ENCODE peak calls at places on chromosomes 12 and 14, in eight cellular contexts. J is tibial nerve, Y is K562, F is right lobe of liver, M is neural progenitor cell, P is aorta, K is right cardiac atrium, G is left ventricle myocardium inferior. B is an unnamed sample. For H3K4me1, the result is how much of the 10 kb centered on the place peaks cover.

GRCh38 chr14:38198425-38198824 is 9.3 kb upstream of the SSTR1 start:
- DNase-seq in J (no peak), Y (no peak), F (no peak), M (no peak), P (no peak), K (no peak), G (no peak), B (no peak)

GRCh38 chr14:57761800-57762199 is 104.1 kb downstream of the SLC35F4 start:
- DNase-seq in J (no peak), Y (no peak), F (no peak), M (peak), P (no peak), K (no peak), G (no peak), B (no peak)

GRCh38 chr14:92507174-92507768 is 6.3 kb upstream of the RIN3 start:
- DNase-seq in J (no peak), Y (no peak), F (no peak), M (no peak), P (peak), K (peak), G (no peak), B (no peak)

GRCh38 chr14:24130717-24131548 is 474 bp downstream of the FITM1 start:
- DNase-seq in J (no peak), Y (no peak), F (peak), M (no peak), P (peak), K (peak), G (peak), B (no peak)

GRCh38 chr12:76256904-76257303 is 91.3 kb downstream of the BBS10 start:
- DNase-seq in J (no peak), Y (no peak), F (no peak), M (no peak), P (no peak), K (no peak), G (no peak), B (no peak)

GRCh38 chr12:53514626-53515290 is 7.5 kb upstream of the NPFF start:
- DNase-seq in J (no peak), Y (no peak), F (no peak), M (no peak), P (no peak), K (no peak), G (no peak), B (no peak)

GRCh38 chr14:65704412-65704811 is 291.9 kb downstream of the FUT8 start:
- DNase-seq in J (no peak), Y (no peak), F (no peak), M (no peak), P (no peak), K (no peak), G (no peak), B (no peak)

GRCh38 chr12:98515368-98516183 is at the start of gene TMPO:
- DNase-seq in J (peak), Y (peak), F (peak), M (peak), P (peak), K (peak), G (peak), B (peak)

GRCh38 chr12:76486011-76486410 is 73.6 kb downstream of the OSBPL8 start:
- DNase-seq in J (no peak), Y (no peak), F (no peak), M (no peak), P (no peak), K (no peak), G (no peak), B (no peak)

GRCh38 chr12:3152892-3153291 is 75.7 kb downstream of the TSPAN9 start:
- DNase-seq in J (no peak), Y (no peak), F (peak), M (no peak), P (no peak), K (peak), G (no peak), B (no peak)

GRCh38 chr14:69313176-69313575 is 53.2 kb downstream of the GALNT16 start:
- DNase-seq in J (no peak), Y (no peak), F (no peak), M (no peak), P (no peak), K (no peak), G (no peak), B (peak)

GRCh38 chr12:65741662-65742480 is 82.4 kb upstream of the HMGA2 start:
- DNase-seq in J (no peak), Y (peak), F (no peak), M (peak), P (no peak), K (peak), G (peak), B (peak)

DNA sequence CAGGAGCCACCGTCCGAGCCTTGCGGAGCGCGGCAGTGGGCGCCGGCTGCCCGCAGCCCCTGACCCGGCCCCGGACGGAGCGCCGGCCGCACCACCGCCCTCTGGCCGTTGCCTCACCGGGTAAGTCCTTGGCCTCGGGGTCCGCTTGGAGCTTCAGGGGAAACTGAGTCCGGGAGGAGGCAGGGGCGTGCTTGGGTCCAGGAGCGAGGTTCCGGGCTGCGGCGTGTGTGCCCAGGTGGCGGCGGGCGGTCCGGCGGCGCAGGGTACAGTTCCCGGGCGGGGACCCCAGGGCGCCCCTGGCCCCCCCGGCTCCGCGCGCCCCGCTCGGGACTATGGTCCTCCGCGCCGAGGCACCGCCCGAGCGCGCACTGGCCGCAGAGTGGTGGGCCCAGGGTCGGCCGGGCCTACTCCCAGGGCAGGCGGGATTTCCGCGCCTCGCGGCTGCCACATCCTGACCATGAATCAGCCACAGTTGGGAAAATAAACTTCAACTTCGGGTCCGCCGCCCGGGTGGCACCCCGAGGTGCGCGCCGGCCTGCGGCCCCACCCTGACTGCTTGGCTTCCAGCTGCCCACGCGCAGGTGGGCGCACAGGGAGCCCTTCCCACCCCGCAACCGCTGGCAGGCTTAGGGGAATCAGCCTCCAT is 325 bp downstream of the INF2 start:
- DNase-seq in J (no peak), Y (peak), F (no peak), M (no peak), P (no peak), K (peak), G (no peak), B (no peak)
- H3K4me1 ChIP-seq in J (half or more), Y (under half), F (under half), M (under half), P (under half), K (under half), G (half or more), B (under half)

GRCh38 chr12:2092890-2093289 is 40.1 kb downstream of the CACNA1C start:
- DNase-seq in J (no peak), Y (no peak), F (no peak), M (no peak), P (peak), K (peak), G (peak), B (no peak)
- H3K4me1 ChIP-seq in J (under half), Y (under half), F (under half), M (under half), P (under half), K (under half), G (half or more), B (under half)

GRCh38 chr12:69508581-69508980 is 38.4 kb downstream of the FRS2 start:
- DNase-seq in J (no peak), Y (no peak), F (no peak), M (no peak), P (no peak), K (no peak), G (no peak), B (no peak)
- H3K4me1 ChIP-seq in J (half or more), Y (under half), F (under half), M (under half), P (under half), K (under half), G (half or more), B (under half)

GRCh38 chr14:99753225-99754140 is 39.7 kb upstream of the EML1 start:
- DNase-seq in J (no peak), Y (no peak), F (peak), M (peak), P (peak), K (peak), G (no peak), B (peak)
- H3K4me1 ChIP-seq in J (half or more), Y (under half), F (under half), M (under half), P (under half), K (under half), G (half or more), B (half or more)

GRCh38 chr12:7067096-7067495 is 6.6 kb downstream of the C1S start:
- DNase-seq in J (no peak), Y (no peak), F (no peak), M (no peak), P (no peak), K (no peak), G (no peak), B (no peak)

GRCh38 chr12:7066596-7066995 is 6.1 kb downstream of the C1S start:
- DNase-seq in J (no peak), Y (no peak), F (no peak), M (no peak), P (no peak), K (no peak), G (no peak), B (no peak)

GRCh38 chr12:7069386-7069785 is 8.9 kb downstream of the C1S start:
- DNase-seq in J (no peak), Y (no peak), F (no peak), M (no peak), P (no peak), K (no peak), G (no peak), B (no peak)

GRCh38 chr12:7068994-7069346 is 8.5 kb downstream of the C1S start:
- DNase-seq in J (no peak), Y (no peak), F (no peak), M (no peak), P (no peak), K (no peak), G (no peak), B (no peak)

DNA sequence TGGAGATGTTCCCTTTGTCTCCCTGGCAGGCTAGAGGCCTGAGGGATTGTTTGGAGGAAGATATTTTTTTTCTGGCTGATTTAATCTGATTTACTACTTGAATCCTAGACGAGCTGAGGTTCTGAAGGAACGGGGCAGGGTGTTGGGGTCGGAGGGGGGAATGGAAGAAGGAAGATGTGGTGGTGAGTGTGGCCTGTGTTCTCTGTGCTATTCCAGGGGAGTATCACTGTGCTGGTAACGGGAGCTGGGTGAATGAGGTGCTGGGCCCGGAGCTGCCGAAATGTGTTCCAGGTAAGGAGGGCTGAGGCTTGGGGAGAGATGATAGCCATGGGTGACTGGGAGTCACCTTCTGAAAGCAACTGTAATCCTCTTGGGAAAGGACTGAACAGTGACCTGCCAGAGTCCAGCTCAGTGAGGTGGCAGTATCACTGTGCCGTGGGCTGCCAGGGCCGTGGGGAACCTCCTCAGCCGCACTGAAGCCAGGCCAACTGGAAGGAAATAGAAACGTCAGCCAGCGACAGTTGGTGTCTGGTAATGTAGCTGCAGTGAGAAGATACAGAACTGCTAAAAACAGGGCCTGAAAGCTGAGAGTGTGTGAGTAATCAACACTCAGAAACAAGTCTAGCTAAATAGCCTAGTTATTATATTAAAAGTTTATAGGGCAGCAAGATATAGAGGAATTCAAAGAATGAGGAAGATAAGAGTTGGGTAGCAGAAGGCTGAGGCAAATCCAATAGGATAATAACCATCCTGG is 7.9 kb downstream of the C1S start:
- DNase-seq in J (no peak), Y (no peak), F (peak), M (no peak), P (no peak), K (peak), G (peak), B (no peak)
- H3K4me1 ChIP-seq in J (under half), Y (under half), F (under half), M (under half), P (under half), K (under half), G (under half), B (under half)

DNA sequence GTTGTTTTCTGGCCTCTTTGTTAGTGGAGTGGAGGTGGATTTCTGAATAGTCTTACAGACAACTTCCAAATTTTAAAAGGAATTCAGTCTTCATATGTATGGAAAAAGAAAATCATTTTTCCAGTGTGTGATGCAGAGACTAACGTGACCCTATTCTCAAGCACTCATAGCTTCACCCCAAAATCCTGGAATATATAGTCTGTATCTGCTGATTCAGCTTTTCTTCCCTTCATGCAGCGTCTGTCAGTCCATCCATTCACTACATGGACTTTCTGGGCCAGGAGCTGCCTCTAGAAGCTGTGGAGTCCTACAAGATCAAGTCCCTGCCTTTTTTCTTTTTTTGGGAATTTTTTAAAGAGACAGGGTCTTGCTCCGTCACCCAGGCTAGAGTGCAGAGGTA is 23.8 kb downstream of the KLC1 start:
- DNase-seq in J (no peak), Y (no peak), F (no peak), M (no peak), P (no peak), K (no peak), G (no peak), B (no peak)
- H3K4me1 ChIP-seq in J (half or more), Y (under half), F (under half), M (under half), P (under half), K (under half), G (half or more), B (under half)

DNA sequence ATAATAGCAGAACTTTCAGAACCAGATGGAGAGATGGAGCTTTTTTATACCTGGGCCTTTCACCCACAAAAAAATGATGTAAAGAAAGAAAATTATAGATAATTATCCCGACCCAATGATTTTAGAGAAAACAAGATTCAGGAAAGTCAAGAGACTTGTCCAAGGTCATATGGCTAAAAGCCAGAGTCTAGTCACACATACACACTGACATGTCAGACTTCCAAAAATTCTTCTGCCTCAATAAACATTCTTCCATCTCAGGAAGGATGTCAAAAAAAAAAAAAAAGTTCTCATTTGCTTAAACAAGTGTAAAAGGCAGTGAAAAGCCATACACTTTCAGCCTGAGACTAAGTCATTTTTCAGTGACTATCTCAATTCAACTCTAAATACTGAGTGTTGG is 116.0 kb downstream of the PRICKLE1 start:
- DNase-seq in J (no peak), Y (no peak), F (no peak), M (no peak), P (no peak), K (no peak), G (no peak), B (no peak)
- H3K4me1 ChIP-seq in J (half or more), Y (under half), F (under half), M (under half), P (under half), K (under half), G (half or more), B (under half)

DNA sequence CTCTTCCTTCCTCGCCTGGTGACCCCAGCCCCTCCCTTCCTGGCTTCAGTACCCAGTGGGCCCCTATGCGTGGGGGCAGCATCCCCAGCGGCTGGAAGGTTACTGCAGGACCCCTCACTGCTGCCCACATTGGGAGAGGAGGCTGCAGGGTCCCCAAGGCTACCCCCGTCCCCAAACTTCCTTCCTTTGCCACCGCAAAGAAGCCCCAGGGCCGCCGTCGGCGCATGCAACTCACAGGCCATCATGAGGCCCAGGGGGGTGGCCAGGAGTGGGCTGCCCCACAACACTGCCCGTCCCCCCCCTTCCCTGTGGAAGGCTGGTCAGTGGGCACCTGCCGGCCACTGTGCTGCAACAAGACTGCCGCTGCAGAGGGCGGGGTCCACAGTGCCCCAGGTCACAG is 9.5 kb upstream of the TNFAIP2 start:
- DNase-seq in J (no peak), Y (no peak), F (no peak), M (no peak), P (no peak), K (no peak), G (no peak), B (no peak)
- H3K4me1 ChIP-seq in J (half or more), Y (half or more), F (under half), M (under half), P (under half), K (under half), G (half or more), B (under half)